ENCODE peak calls at places on chromosomes 4 and X, in six cellular contexts. B is upper lobe of right lung; N is CD8-positive, alpha-beta memory T cell; H is OCI-LY7; J is fibroblast of mammary gland; U is uterus. F is an unnamed sample.

GRCh38 chr4:15855804-15856475 is 77.8 kb downstream of the CD38 start:
- DNase-seq in B (no peak), N (no peak), H (no peak), J (no peak), U (peak), F (peak)

GRCh38 chr4:6360385-6360784 is 90.7 kb downstream of the WFS1 start:
- DNase-seq in B (no peak), N (no peak), H (no peak), J (no peak), U (no peak), F (no peak)

GRCh38 chr4:184310881-184311709 is 93.4 kb upstream of the ENPP6 start:
- DNase-seq in B (no peak), N (no peak), H (no peak), J (no peak), U (no peak), F (no peak)

GRCh38 chr4:77021614-77022089 is 54.1 kb downstream of the CCNI start:
- DNase-seq in B (no peak), N (no peak), H (no peak), J (peak), U (no peak), F (peak)

GRCh38 chr4:183099537-183100297 is 660 bp downstream of the WWC2 start:
- DNase-seq in B (peak), N (no peak), H (no peak), J (no peak), U (peak), F (no peak)

GRCh38 chrX:7190157-7190556 is 42.2 kb upstream of the PUDP start:
- DNase-seq in B (no peak), N (no peak), H (peak), J (no peak), U (no peak), F (no peak)

GRCh38 chr4:87005369-87005689 is 70.5 kb downstream of the AFF1 start:
- DNase-seq in B (no peak), N (no peak), H (peak), J (no peak), U (no peak), F (no peak)

GRCh38 chr4:142036795-142037583 is 400.6 kb downstream of the IL15 start:
- DNase-seq in B (no peak), N (no peak), H (no peak), J (peak), U (no peak), F (peak)

GRCh38 chrX:132831336-132831973 is 127.0 kb downstream of the HS6ST2 start:
- DNase-seq in B (no peak), N (no peak), H (no peak), J (no peak), U (no peak), F (no peak)

GRCh38 chr4:186702940-186703339 is 20.7 kb downstream of the FAT1 start:
- DNase-seq in B (no peak), N (no peak), H (no peak), J (no peak), U (no peak), F (no peak)

GRCh38 chrX:2320580-2321327 is 180.0 kb downstream of the DHRSX start:
- DNase-seq in B (peak), N (no peak), H (no peak), J (peak), U (no peak), F (no peak)

GRCh38 chr4:139773560-139774318 is 108.1 kb downstream of the MGST2 start:
- DNase-seq in B (no peak), N (no peak), H (no peak), J (no peak), U (no peak), F (no peak)

GRCh38 chr4:90293320-90293719 is 166.1 kb downstream of the CCSER1 start:
- DNase-seq in B (no peak), N (no peak), H (peak), J (peak), U (no peak), F (no peak)

GRCh38 chr4:1080961-1081688 is 32.2 kb downstream of the RNF212 start:
- DNase-seq in B (no peak), N (no peak), H (no peak), J (peak), U (no peak), F (no peak)

GRCh38 chr4:100095729-100096595 is 94.3 kb downstream of the DDIT4L start:
- DNase-seq in B (peak), N (peak), H (peak), J (peak), U (peak), F (peak)

GRCh38 chr4:151139814-151140213 is 40.4 kb downstream of the RPS3A start:
- DNase-seq in B (no peak), N (no peak), H (no peak), J (no peak), U (no peak), F (no peak)

GRCh38 chr4:7206856-7207567 is 14.7 kb downstream of the SORCS2 start:
- DNase-seq in B (peak), N (no peak), H (no peak), J (peak), U (peak), F (peak)

GRCh38 chr4:27062256-27062655 is 201.6 kb downstream of the STIM2 start:
- DNase-seq in B (no peak), N (no peak), H (no peak), J (peak), U (no peak), F (no peak)

GRCh38 chr4:11427201-11427996 is 1.3 kb downstream of the HS3ST1 start:
- DNase-seq in B (no peak), N (no peak), H (no peak), J (no peak), U (no peak), F (no peak)

GRCh38 chr4:53100801-53101581 is 238.9 kb downstream of the RASL11B start:
- DNase-seq in B (no peak), N (no peak), H (no peak), J (peak), U (no peak), F (peak)
- H3K4me3 ChIP-seq in B (no peak), N (no peak), H (no peak), J (no peak), U (no peak), F (peak)

GRCh38 chrX:78946178-78946896 is 1.1 kb downstream of the P2RY10 start:
- DNase-seq in B (no peak), N (no peak), H (no peak), J (no peak), U (no peak), F (no peak)

GRCh38 chrX:78944351-78944750 is 840 bp upstream of the P2RY10 start:
- DNase-seq in B (no peak), N (no peak), H (no peak), J (no peak), U (no peak), F (no peak)

GRCh38 chrX:78950157-78950556 is 5.0 kb downstream of the P2RY10 start:
- DNase-seq in B (no peak), N (no peak), H (no peak), J (no peak), U (no peak), F (no peak)

DNA sequence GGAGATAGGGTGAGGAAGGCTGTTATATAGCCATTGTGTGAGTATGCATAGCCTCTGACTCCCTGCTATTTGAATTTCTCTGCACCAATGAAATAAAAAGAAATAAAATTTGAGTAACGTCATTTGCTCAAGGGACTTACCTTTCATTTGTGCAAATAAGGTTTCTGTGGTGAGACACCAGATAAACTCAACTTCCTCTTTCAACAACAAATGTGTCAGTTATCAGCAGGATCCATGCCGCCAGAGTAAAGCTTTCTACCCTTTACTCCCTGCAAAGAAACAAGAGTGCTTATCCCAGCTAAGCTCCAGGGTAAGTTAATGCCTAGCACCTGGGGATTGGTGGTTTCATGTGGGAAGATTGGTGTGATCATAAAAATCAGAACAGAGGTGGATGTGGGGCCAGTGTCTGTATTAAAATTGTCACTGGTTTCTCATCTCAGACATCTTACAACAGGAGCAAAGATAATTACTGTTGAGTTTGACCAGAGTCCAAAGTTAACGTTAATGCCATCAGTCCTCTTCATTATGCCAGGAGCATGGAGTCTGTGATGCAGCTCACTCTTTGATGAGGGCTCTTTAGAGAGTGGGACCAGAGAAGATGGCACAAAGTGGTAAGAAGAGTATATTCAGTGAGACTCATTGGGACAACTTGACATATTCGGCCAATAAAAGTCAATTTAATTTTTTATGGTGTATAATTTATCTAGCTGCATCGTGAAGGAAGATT is at the start of gene P2RY10:
- DNase-seq in B (no peak), N (peak), H (peak), J (no peak), U (no peak), F (no peak)
- H3K4me3 ChIP-seq in B (peak), N (peak), H (peak), J (no peak), U (no peak), F (no peak)

GRCh38 chr4:64682481-64682880 is 273.2 kb upstream of the TECRL start:
- DNase-seq in B (no peak), N (no peak), H (no peak), J (no peak), U (no peak), F (no peak)

GRCh38 chr4:64682946-64683345 is 273.7 kb upstream of the TECRL start:
- DNase-seq in B (no peak), N (no peak), H (no peak), J (no peak), U (no peak), F (no peak)
- H3K4me3 ChIP-seq in B (no peak), N (no peak), H (no peak), J (no peak), U (no peak), F (no peak)

DNA sequence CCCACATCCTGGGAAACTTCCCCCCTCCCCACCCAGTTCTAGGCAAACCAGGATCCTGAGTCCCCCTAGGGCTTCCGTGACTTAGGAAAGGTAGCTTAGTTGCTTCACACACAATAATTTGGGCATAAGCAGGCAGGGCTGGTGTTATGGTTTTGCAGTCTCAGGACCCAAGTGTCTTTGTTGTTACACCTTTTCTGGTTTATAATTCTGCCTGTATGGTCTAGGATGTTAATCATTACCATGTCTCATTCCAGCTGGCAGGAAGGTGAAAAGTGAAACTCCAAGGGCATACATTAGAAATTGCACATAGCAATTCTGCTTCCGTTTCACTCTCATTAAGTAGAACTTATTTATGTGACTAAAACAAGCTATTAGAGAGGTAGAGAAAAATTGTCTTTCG is 16.8 kb downstream of the UGT8 start:
- DNase-seq in B (no peak), N (no peak), H (no peak), J (no peak), U (no peak), F (no peak)
- H3K4me3 ChIP-seq in B (peak), N (no peak), H (no peak), J (no peak), U (no peak), F (no peak)

GRCh38 chrX:19972984-19973383 is 17.9 kb downstream of the BCLAF3 start:
- DNase-seq in B (no peak), N (no peak), H (no peak), J (no peak), U (no peak), F (no peak)
- H3K4me3 ChIP-seq in B (no peak), N (no peak), H (no peak), J (no peak), U (no peak), F (no peak)

F was measured in brain microvascular endothelial cell.